ENCODE peak calls at places on chromosome 21, in four cellular contexts. One of them, this sample, is unnamed.

GRCh38 chr21:29248124-29248523 is 50.6 kb upstream of the BACH1 start:
- DNase-seq in NCI-H2171 treated with DMSO at 0.1 percent for 48 hours: no peak
- DNase-seq in T-helper 17 cell: no peak
- DNase-seq in H9: no peak
- DNase-seq in this sample: no peak

GRCh38 chr21:42125571-42126544 is 54.7 kb downstream of the UMODL1 start:
- DNase-seq in NCI-H2171 treated with DMSO at 0.1 percent for 48 hours: no peak
- DNase-seq in T-helper 17 cell: no peak
- DNase-seq in H9: peak
- DNase-seq in this sample: peak

GRCh38 chr21:42939581-42940413 is 14.4 kb upstream of the ERVH48-1 start:
- DNase-seq in NCI-H2171 treated with DMSO at 0.1 percent for 48 hours: no peak
- DNase-seq in T-helper 17 cell: no peak
- DNase-seq in H9: no peak
- DNase-seq in this sample: no peak

GRCh38 chr21:23977971-23978370 is 1629.3 kb downstream of the MRPL39 start:
- DNase-seq in NCI-H2171 treated with DMSO at 0.1 percent for 48 hours: no peak
- DNase-seq in T-helper 17 cell: no peak
- DNase-seq in H9: no peak
- DNase-seq in this sample: no peak

GRCh38 chr21:41373253-41373652 is 11.4 kb downstream of the MX2 start:
- DNase-seq in NCI-H2171 treated with DMSO at 0.1 percent for 48 hours: no peak
- DNase-seq in T-helper 17 cell: no peak
- DNase-seq in H9: no peak
- DNase-seq in this sample: no peak

GRCh38 chr21:29299046-29299905 is 554 bp downstream of the BACH1 start:
- DNase-seq in NCI-H2171 treated with DMSO at 0.1 percent for 48 hours: peak
- DNase-seq in T-helper 17 cell: peak
- DNase-seq in H9: no peak
- DNase-seq in this sample: peak

GRCh38 chr21:41662161-41662560 is 104.7 kb downstream of the RIPK4 start:
- DNase-seq in NCI-H2171 treated with DMSO at 0.1 percent for 48 hours: no peak
- DNase-seq in T-helper 17 cell: no peak
- DNase-seq in H9: no peak
- DNase-seq in this sample: no peak

GRCh38 chr21:32306021-32306780 is 7.5 kb downstream of the MRAP start:
- DNase-seq in NCI-H2171 treated with DMSO at 0.1 percent for 48 hours: no peak
- DNase-seq in T-helper 17 cell: no peak
- DNase-seq in H9: peak
- DNase-seq in this sample: peak

GRCh38 chr21:17786219-17787181 is 32.7 kb downstream of the C21orf91 start:
- DNase-seq in NCI-H2171 treated with DMSO at 0.1 percent for 48 hours: no peak
- DNase-seq in T-helper 17 cell: no peak
- DNase-seq in H9: no peak
- DNase-seq in this sample: no peak

GRCh38 chr21:45938811-45939520 is 42.6 kb upstream of the COL6A1 start:
- DNase-seq in NCI-H2171 treated with DMSO at 0.1 percent for 48 hours: no peak
- DNase-seq in T-helper 17 cell: no peak
- DNase-seq in H9: no peak
- DNase-seq in this sample: no peak

GRCh38 chr21:43369124-43369523 is 57.8 kb downstream of the SIK1 start:
- DNase-seq in NCI-H2171 treated with DMSO at 0.1 percent for 48 hours: no peak
- DNase-seq in T-helper 17 cell: no peak
- DNase-seq in H9: no peak
- DNase-seq in this sample: no peak

GRCh38 chr21:17497345-17497744 is 15.5 kb upstream of the CXADR start:
- DNase-seq in NCI-H2171 treated with DMSO at 0.1 percent for 48 hours: no peak
- DNase-seq in T-helper 17 cell: no peak
- DNase-seq in H9: no peak
- DNase-seq in this sample: no peak

GRCh38 chr21:41808094-41808493 is 41.2 kb upstream of the RIPK4 start:
- DNase-seq in NCI-H2171 treated with DMSO at 0.1 percent for 48 hours: no peak
- DNase-seq in T-helper 17 cell: no peak
- DNase-seq in H9: no peak
- DNase-seq in this sample: no peak